ENCODE peak calls at places on chromosomes 12 and 14, in four cellular contexts. L, F, P and R are unnamed samples.

GRCh38 chr12:99771659-99772058 is 124.1 kb downstream of the GARIN6 start:
- DNase-seq in P (no peak), L (no peak), F (no peak), R (no peak)

GRCh38 chr14:65824285-65824977 is 411.9 kb downstream of the FUT8 start:
- DNase-seq in F (peak), L (peak), P (peak), R (peak)

GRCh38 chr12:107349008-107349747 is 255.8 kb upstream of the CRY1 start:
- DNase-seq in F (no peak), P (no peak), L (peak), R (no peak)

GRCh38 chr12:14403711-14404164 is 38.3 kb downstream of the ATF7IP start:
- DNase-seq in F (peak), P (peak), L (no peak), R (no peak)

GRCh38 chr12:22700126-22700525 is 75.2 kb downstream of the ETNK1 start:
- DNase-seq in L (no peak), P (no peak), F (no peak), R (no peak)

GRCh38 chr14:91869556-91869955 is 2.2 kb upstream of the TC2N start:
- DNase-seq in L (peak), F (no peak), P (no peak), R (no peak)

GRCh38 chr12:27667540-27667939 is 28.7 kb upstream of the REP15 start:
- DNase-seq in L (no peak), P (no peak), F (no peak), R (no peak)

GRCh38 chr14:68320495-68320894 is 472.4 kb downstream of the ZFP36L1 start:
- DNase-seq in F (no peak), L (no peak), P (no peak), R (no peak)

GRCh38 chr12:64181504-64182291 is 40.4 kb downstream of the KICS2 start:
- DNase-seq in P (no peak), F (no peak), L (peak), R (peak)

DNA sequence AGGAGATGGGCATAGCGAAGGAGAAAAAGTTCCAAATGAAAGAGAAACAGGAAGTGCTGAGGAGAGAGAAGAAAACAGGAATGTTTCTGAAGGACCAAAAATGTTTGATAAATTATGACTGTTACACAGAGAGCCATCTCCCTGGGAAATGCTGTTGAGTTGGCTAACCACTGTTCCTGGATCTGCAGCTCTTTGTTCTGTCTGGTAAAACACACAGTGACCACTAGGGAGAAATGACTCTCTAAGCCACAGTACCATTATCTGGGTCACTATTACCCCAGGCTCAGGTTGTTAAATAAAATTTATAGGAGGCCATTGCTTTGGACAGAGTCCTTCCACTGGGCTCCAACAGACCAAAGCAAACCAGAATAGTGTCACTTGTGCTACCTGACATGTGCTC is 219.3 kb downstream of the CRADD start:
- DNase-seq in P (no peak), F (peak), L (no peak), R (no peak)
- TF ChIP-seq CTCF in P (no peak), F (no peak), L (no peak), R (no peak)

DNA sequence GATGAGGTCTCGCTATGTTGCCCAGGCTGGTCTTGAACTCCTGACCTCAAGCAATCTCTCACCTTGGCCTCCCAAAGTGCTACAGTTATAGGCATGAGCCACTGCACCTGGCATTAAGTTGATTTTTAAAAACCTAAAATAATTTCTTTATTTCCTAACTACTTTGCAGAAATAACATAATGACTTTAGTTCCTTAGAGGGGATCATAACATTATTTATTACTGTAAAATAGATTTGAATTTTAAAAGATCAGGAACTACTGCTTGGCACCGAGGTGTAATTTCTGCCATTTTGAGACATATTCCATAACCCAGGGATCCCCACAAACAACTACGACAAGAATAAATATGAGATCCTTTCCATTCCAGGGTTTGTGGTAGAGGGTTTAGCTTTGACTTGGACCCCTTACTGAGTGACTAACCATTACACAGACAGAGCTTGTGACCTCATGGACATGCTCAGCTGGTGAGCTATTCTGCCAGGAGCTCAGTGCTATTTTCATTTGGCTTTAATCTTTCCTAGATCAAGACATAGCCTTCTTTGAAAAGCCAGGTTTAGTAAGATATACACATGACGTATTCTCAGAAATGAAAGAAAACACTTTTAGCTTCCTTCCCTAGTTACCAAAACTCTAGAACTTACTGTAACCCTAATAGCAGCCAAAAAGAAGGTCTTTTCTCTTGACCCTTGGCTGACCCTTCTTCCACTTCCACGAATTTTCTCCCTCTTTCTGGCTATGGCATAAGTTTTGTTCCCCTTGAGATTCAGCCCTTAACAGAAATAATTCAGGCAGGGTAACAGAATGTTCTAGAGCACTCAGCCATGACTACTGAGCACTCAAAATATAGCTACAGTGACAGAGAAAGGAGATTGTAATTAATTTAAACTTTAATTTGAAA is 75.1 kb upstream of the NUDT4 start:
- DNase-seq in L (no peak), P (no peak), F (peak), R (no peak)
- TF ChIP-seq TCF7 in L (no peak), P (no peak), F (no peak), R (no peak)

GRCh38 chr12:102421801-102422583 is 58.4 kb downstream of the IGF1 start:
- DNase-seq in L (no peak), P (no peak), F (no peak), R (no peak)

GRCh38 chr12:102419094-102419764 is 61.1 kb downstream of the IGF1 start:
- DNase-seq in F (no peak), L (no peak), P (no peak), R (no peak)

GRCh38 chr12:102413396-102413795 is 67.0 kb downstream of the IGF1 start:
- DNase-seq in L (no peak), F (no peak), P (no peak), R (no peak)

GRCh38 chr12:102415515-102415914 is 64.8 kb downstream of the IGF1 start:
- DNase-seq in P (no peak), L (no peak), F (no peak), R (no peak)

GRCh38 chr12:102417055-102417454 is 63.3 kb downstream of the IGF1 start:
- DNase-seq in P (no peak), F (no peak), L (peak), R (no peak)
- TF ChIP-seq CTCF in P (no peak), F (no peak), L (no peak), R (no peak)

DNA sequence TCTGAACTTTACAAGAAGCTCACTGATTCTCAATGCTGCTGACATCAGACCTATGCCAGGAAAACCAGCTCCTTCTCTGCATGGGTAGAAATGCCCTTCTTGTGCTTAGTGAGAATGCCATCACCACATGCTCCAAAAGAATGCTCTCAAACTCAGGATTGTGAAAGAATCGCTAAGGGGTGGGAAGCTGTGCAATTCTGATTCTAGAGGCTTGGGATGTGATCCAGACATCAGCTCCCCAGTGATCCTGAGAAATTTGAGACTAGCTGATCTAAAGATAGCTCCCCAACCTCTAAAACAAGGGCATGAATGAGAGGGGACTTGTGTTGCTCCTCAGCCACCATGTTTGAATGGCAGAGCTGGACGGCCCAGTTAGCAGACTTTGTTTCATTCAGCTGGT is 113.1 kb downstream of the DPF3 start:
- DNase-seq in P (no peak), F (no peak), L (no peak), R (no peak)
- TF ChIP-seq TCF7 in P (no peak), F (no peak), L (no peak), R (no peak)

DNA sequence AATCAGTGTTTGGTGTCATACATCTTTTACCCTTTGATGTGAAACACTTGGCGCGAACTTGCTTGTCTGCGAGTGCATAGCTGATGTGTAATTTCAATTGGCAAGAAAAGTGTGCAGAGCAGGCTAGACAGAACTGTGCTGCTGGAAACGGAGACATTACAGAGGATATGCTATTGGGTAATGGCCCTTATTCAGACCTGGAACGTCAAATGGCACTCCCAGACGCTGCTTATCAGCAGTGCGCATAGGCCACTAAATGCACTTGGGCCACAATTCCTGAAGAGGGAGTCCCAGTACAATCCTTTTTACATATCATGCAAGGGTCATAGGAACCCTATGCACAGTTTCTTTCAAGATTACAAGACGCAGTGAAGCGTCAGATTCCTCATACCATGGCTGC is 15.7 kb upstream of the SLC10A1 start:
- DNase-seq in L (peak), P (no peak), F (no peak), R (no peak)
- TF ChIP-seq CTCF in L (peak), P (no peak), F (peak), R (no peak)

DNA sequence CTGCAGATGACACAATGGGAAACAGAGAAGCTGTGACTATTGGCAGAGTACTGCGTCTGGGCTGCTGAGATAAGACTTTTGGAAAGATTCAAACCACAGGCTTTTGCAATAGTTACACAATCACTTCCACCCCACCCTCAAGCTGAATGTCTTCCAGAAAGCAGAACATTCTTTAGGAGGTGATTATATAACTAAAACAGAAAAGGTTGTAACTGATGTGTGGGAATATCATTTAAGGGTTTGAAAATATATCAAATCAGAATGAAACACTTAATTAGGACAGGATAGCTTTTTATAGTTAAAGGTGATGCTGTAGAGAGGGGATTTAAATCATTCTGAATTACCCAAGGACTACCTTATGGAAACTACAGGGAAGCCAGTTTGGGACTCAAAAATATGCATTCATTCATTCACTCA is 75.2 kb upstream of the TMPO start:
- DNase-seq in P (no peak), F (peak), L (no peak), R (no peak)
- TF ChIP-seq TCF7 in P (no peak), F (no peak), L (no peak), R (no peak)